ENCODE peak calls at places on chromosomes 12 and 14, in nine cellular contexts. W, A, D, K, S, Y, T, L and I are unnamed samples.

GRCh38 chr12:114669501-114670256 is 14.3 kb downstream of the TBX3 start:
- DNase-seq in W (no peak), A (no peak), D (no peak), K (no peak), S (no peak), Y (no peak), T (no peak), L (no peak), I (no peak)

GRCh38 chr12:72277415-72277814 is 5.2 kb downstream of the TRHDE start:
- DNase-seq in W (no peak), A (no peak), D (no peak), K (no peak), S (peak), Y (no peak), T (no peak), L (no peak), I (no peak)

GRCh38 chr12:38282886-38283285 is 33.7 kb upstream of the ALG10B start:
- DNase-seq in W (no peak), A (no peak), D (no peak), K (no peak), S (peak), Y (no peak), T (no peak), L (no peak), I (peak)

GRCh38 chr14:36939265-36939664 is 233.1 kb downstream of the SLC25A21 start:
- DNase-seq in W (no peak), A (no peak), D (no peak), K (no peak), S (no peak), Y (no peak), T (no peak), L (no peak), I (no peak)

GRCh38 chr12:12608557-12608957 is 3.1 kb upstream of the CREBL2 start:
- DNase-seq in W (peak), A (no peak), D (no peak), K (no peak), S (peak), Y (no peak), T (no peak), L (peak), I (peak)

GRCh38 chr14:73887704-73888459 is 1.2 kb downstream of the ZNF410 start:
- DNase-seq in W (peak), A (no peak), D (no peak), K (no peak), S (no peak), Y (no peak), T (no peak), L (peak), I (no peak)

GRCh38 chr12:545835-546234 is 86.1 kb downstream of the B4GALNT3 start:
- DNase-seq in W (no peak), A (no peak), D (no peak), K (no peak), S (no peak), Y (no peak), T (no peak), L (no peak), I (no peak)

GRCh38 chr14:64117671-64118402 is 176.3 kb downstream of the ESR2 start:
- DNase-seq in W (no peak), A (peak), D (no peak), K (peak), S (peak), Y (no peak), T (no peak), L (peak), I (no peak)

GRCh38 chr12:92019491-92020277 is 126.0 kb downstream of the BTG1 start:
- DNase-seq in W (no peak), A (no peak), D (no peak), K (no peak), S (no peak), Y (no peak), T (no peak), L (no peak), I (no peak)

GRCh38 chr14:81452341-81452740 is 52.2 kb upstream of the STON2 start:
- DNase-seq in W (no peak), A (no peak), D (no peak), K (no peak), S (no peak), Y (no peak), T (no peak), L (no peak), I (no peak)

GRCh38 chr12:50221228-50222008 is 54.2 kb upstream of the CERS5 start:
- DNase-seq in W (no peak), A (peak), D (no peak), K (peak), S (peak), Y (peak), T (no peak), L (peak), I (no peak)

GRCh38 chr12:79344855-79345840 is 345.6 kb downstream of the PAWR start:
- DNase-seq in W (peak), A (no peak), D (peak), K (peak), S (peak), Y (no peak), T (no peak), L (peak), I (peak)

GRCh38 chr12:72485017-72485701 is 213.0 kb downstream of the TRHDE start:
- DNase-seq in W (no peak), A (no peak), D (no peak), K (no peak), S (no peak), Y (no peak), T (no peak), L (no peak), I (no peak)

GRCh38 chr12:1319215-1319614 is 275.2 kb downstream of the FBXL14 start:
- DNase-seq in W (no peak), A (no peak), D (no peak), K (no peak), S (peak), Y (no peak), T (no peak), L (peak), I (no peak)

GRCh38 chr12:109797905-109798669 is 35.1 kb downstream of the TRPV4 start:
- DNase-seq in W (peak), A (no peak), D (no peak), K (no peak), S (no peak), Y (peak), T (no peak), L (no peak), I (peak)

GRCh38 chr12:68620528-68620927 is 9.8 kb downstream of the RAP1B start:
- DNase-seq in W (peak), A (no peak), D (no peak), K (no peak), S (no peak), Y (no peak), T (no peak), L (no peak), I (no peak)

GRCh38 chr12:106369624-106370346 is 12.2 kb downstream of the POLR3B start:
- DNase-seq in W (no peak), A (no peak), D (no peak), K (peak), S (peak), Y (no peak), T (no peak), L (peak), I (peak)

GRCh38 chr14:88411039-88411438 is 25.6 kb downstream of the SPATA7 start:
- DNase-seq in W (no peak), A (no peak), D (no peak), K (no peak), S (no peak), Y (no peak), T (no peak), L (no peak), I (peak)

GRCh38 chr12:52044284-52044983 is 6.8 kb upstream of the NR4A1 start:
- DNase-seq in W (no peak), A (no peak), D (no peak), K (no peak), S (no peak), Y (no peak), T (no peak), L (peak), I (no peak)

GRCh38 chr12:49228653-49229052 is 36.2 kb upstream of the TUBA1C start:
- DNase-seq in W (no peak), A (no peak), D (no peak), K (no peak), S (no peak), Y (no peak), T (no peak), L (no peak), I (no peak)

GRCh38 chr12:97142737-97143450 is 235.8 kb downstream of the NEDD1 start:
- DNase-seq in W (no peak), A (no peak), D (no peak), K (no peak), S (peak), Y (no peak), T (no peak), L (no peak), I (no peak)

GRCh38 chr12:71900091-71900490 is 38.6 kb upstream of the TPH2 start:
- DNase-seq in W (no peak), A (no peak), D (no peak), K (no peak), S (peak), Y (no peak), T (no peak), L (peak), I (no peak)

GRCh38 chr12:91511795-91512420 is 329.3 kb upstream of the DCN start:
- DNase-seq in W (no peak), A (no peak), D (no peak), K (no peak), S (no peak), Y (no peak), T (no peak), L (no peak), I (no peak)

GRCh38 chr14:104891664-104892500 is 26.8 kb downstream of the CEP170B start:
- DNase-seq in W (no peak), A (no peak), D (no peak), K (no peak), S (no peak), Y (no peak), T (no peak), L (no peak), I (no peak)

GRCh38 chr12:11576104-11576503 is 73.4 kb upstream of the ETV6 start:
- DNase-seq in W (no peak), A (no peak), D (no peak), K (peak), S (peak), Y (no peak), T (peak), L (peak), I (peak)

GRCh38 chr14:36069535-36069900 is 107.0 kb downstream of the PTCSC3 start:
- DNase-seq in W (peak), A (no peak), D (peak), K (peak), S (peak), Y (peak), T (peak), L (peak), I (peak)

GRCh38 chr12:11765817-11766794 is 116.6 kb downstream of the ETV6 start:
- DNase-seq in W (no peak), A (no peak), D (no peak), K (no peak), S (peak), Y (no peak), T (peak), L (peak), I (no peak)

GRCh38 chr12:58557156-58557555 is 363.1 kb downstream of the LRIG3 start:
- DNase-seq in W (no peak), A (no peak), D (no peak), K (peak), S (peak), Y (no peak), T (no peak), L (peak), I (no peak)

GRCh38 chr12:112537710-112538396 is 119.1 kb downstream of the PTPN11 start:
- DNase-seq in W (no peak), A (no peak), D (no peak), K (peak), S (peak), Y (no peak), T (no peak), L (no peak), I (peak)

GRCh38 chr12:117889098-117889497 is 79.7 kb downstream of the KSR2 start:
- DNase-seq in W (no peak), A (no peak), D (no peak), K (no peak), S (no peak), Y (no peak), T (no peak), L (no peak), I (no peak)

GRCh38 chr12:81502912-81503695 is 256.0 kb downstream of the PPFIA2 start:
- DNase-seq in W (no peak), A (peak), D (no peak), K (peak), S (peak), Y (no peak), T (no peak), L (peak), I (no peak)

GRCh38 chr12:3604750-3605638 is 114.0 kb downstream of the PRMT8 start:
- DNase-seq in W (no peak), A (no peak), D (peak), K (no peak), S (peak), Y (no peak), T (no peak), L (peak), I (peak)